ENCODE peak calls at places on chromosome 10, in seven cellular contexts. One of them, this sample, is unnamed.

GRCh38 chr10:15627617-15628196 is 92.0 kb downstream of the ITGA8 start:
- DNase-seq in caudate nucleus: no peak
- DNase-seq in adrenal gland: no peak
- DNase-seq in AG04450: no peak
- DNase-seq in CD4-positive, alpha-beta memory T cell: no peak
- DNase-seq in testis: no peak
- DNase-seq in lower lobe of right lung: no peak
- DNase-seq in this sample: no peak

GRCh38 chr10:1109795-1110673 is 53.8 kb downstream of the WDR37 start:
- DNase-seq in lower lobe of right lung: no peak
- DNase-seq in testis: peak
- DNase-seq in adrenal gland: peak
- DNase-seq in CD4-positive, alpha-beta memory T cell: peak
- DNase-seq in AG04450: peak
- DNase-seq in caudate nucleus: peak
- DNase-seq in this sample: peak

GRCh38 chr10:3222068-3222467 is 49.5 kb upstream of the PITRM1 start:
- DNase-seq in AG04450: no peak
- DNase-seq in CD4-positive, alpha-beta memory T cell: peak
- DNase-seq in caudate nucleus: no peak
- DNase-seq in testis: no peak
- DNase-seq in lower lobe of right lung: no peak
- DNase-seq in adrenal gland: no peak
- DNase-seq in this sample: no peak

GRCh38 chr10:132518572-132519381 is 18.8 kb upstream of the INPP5A start:
- DNase-seq in AG04450: no peak
- DNase-seq in lower lobe of right lung: peak
- DNase-seq in testis: peak
- DNase-seq in adrenal gland: peak
- DNase-seq in caudate nucleus: no peak
- DNase-seq in CD4-positive, alpha-beta memory T cell: no peak
- DNase-seq in this sample: no peak

GRCh38 chr10:32149257-32149955 is 93.2 kb upstream of the KIF5B start:
- DNase-seq in lower lobe of right lung: no peak
- DNase-seq in caudate nucleus: no peak
- DNase-seq in testis: no peak
- DNase-seq in AG04450: peak
- DNase-seq in adrenal gland: peak
- DNase-seq in CD4-positive, alpha-beta memory T cell: no peak
- DNase-seq in this sample: no peak

GRCh38 chr10:9792181-9792580 is 1225.5 kb upstream of the CELF2 start:
- DNase-seq in lower lobe of right lung: no peak
- DNase-seq in testis: no peak
- DNase-seq in caudate nucleus: no peak
- DNase-seq in adrenal gland: no peak
- DNase-seq in AG04450: no peak
- DNase-seq in CD4-positive, alpha-beta memory T cell: no peak
- DNase-seq in this sample: no peak

GRCh38 chr10:100510533-100511308 is 8.9 kb downstream of the SEC31B start:
- DNase-seq in caudate nucleus: no peak
- DNase-seq in lower lobe of right lung: no peak
- DNase-seq in adrenal gland: no peak
- DNase-seq in AG04450: no peak
- DNase-seq in CD4-positive, alpha-beta memory T cell: peak
- DNase-seq in testis: no peak
- DNase-seq in this sample: no peak

GRCh38 chr10:83476211-83476610 is 663.1 kb upstream of the GHITM start:
- DNase-seq in caudate nucleus: no peak
- DNase-seq in AG04450: no peak
- DNase-seq in adrenal gland: no peak
- DNase-seq in lower lobe of right lung: no peak
- DNase-seq in CD4-positive, alpha-beta memory T cell: no peak
- DNase-seq in testis: no peak
- DNase-seq in this sample: no peak

GRCh38 chr10:14377591-14377990 is 46.9 kb upstream of the FRMD4A start:
- DNase-seq in adrenal gland: no peak
- DNase-seq in lower lobe of right lung: no peak
- DNase-seq in CD4-positive, alpha-beta memory T cell: no peak
- DNase-seq in caudate nucleus: no peak
- DNase-seq in AG04450: no peak
- DNase-seq in testis: no peak
- DNase-seq in this sample: no peak

GRCh38 chr10:102504179-102504975 is 605 bp downstream of the SUFU start:
- DNase-seq in caudate nucleus: peak
- DNase-seq in CD4-positive, alpha-beta memory T cell: peak
- DNase-seq in AG04450: no peak
- DNase-seq in lower lobe of right lung: peak
- DNase-seq in adrenal gland: peak
- DNase-seq in testis: peak
- DNase-seq in this sample: peak

GRCh38 chr10:44413416-44413815 is 28.5 kb upstream of the CXCL12 start:
- DNase-seq in caudate nucleus: no peak
- DNase-seq in CD4-positive, alpha-beta memory T cell: no peak
- DNase-seq in testis: no peak
- DNase-seq in lower lobe of right lung: no peak
- DNase-seq in adrenal gland: no peak
- DNase-seq in AG04450: no peak
- DNase-seq in this sample: peak

GRCh38 chr10:15720635-15721310 is 1.1 kb upstream of the ITGA8 start:
- DNase-seq in CD4-positive, alpha-beta memory T cell: no peak
- DNase-seq in testis: no peak
- DNase-seq in AG04450: no peak
- DNase-seq in caudate nucleus: no peak
- DNase-seq in lower lobe of right lung: no peak
- DNase-seq in adrenal gland: no peak
- DNase-seq in this sample: no peak

GRCh38 chr10:17290226-17290625 is 62.2 kb downstream of the VIM start:
- DNase-seq in AG04450: no peak
- DNase-seq in adrenal gland: no peak
- DNase-seq in lower lobe of right lung: no peak
- DNase-seq in CD4-positive, alpha-beta memory T cell: peak
- DNase-seq in testis: no peak
- DNase-seq in caudate nucleus: no peak
- DNase-seq in this sample: peak

GRCh38 chr10:112397592-112397991 is 23.7 kb downstream of the ACSL5 start:
- DNase-seq in caudate nucleus: no peak
- DNase-seq in AG04450: no peak
- DNase-seq in testis: no peak
- DNase-seq in CD4-positive, alpha-beta memory T cell: no peak
- DNase-seq in adrenal gland: no peak
- DNase-seq in lower lobe of right lung: no peak
- DNase-seq in this sample: no peak

GRCh38 chr10:12869427-12869826 is 132.1 kb downstream of the CCDC3 start:
- DNase-seq in testis: no peak
- DNase-seq in adrenal gland: no peak
- DNase-seq in CD4-positive, alpha-beta memory T cell: no peak
- DNase-seq in caudate nucleus: no peak
- DNase-seq in lower lobe of right lung: no peak
- DNase-seq in AG04450: no peak
- DNase-seq in this sample: no peak

GRCh38 chr10:73877533-73878160 is 3.3 kb upstream of the CAMK2G start:
- DNase-seq in CD4-positive, alpha-beta memory T cell: no peak
- DNase-seq in caudate nucleus: no peak
- DNase-seq in AG04450: no peak
- DNase-seq in testis: no peak
- DNase-seq in lower lobe of right lung: no peak
- DNase-seq in adrenal gland: no peak
- DNase-seq in this sample: no peak

GRCh38 chr10:70578371-70578947 is 24.1 kb downstream of the PRF1 start:
- DNase-seq in testis: no peak
- DNase-seq in adrenal gland: no peak
- DNase-seq in caudate nucleus: no peak
- DNase-seq in lower lobe of right lung: no peak
- DNase-seq in AG04450: peak
- DNase-seq in CD4-positive, alpha-beta memory T cell: peak
- DNase-seq in this sample: peak

GRCh38 chr10:22634093-22634492 is 80.3 kb downstream of the PIP4K2A start:
- DNase-seq in CD4-positive, alpha-beta memory T cell: no peak
- DNase-seq in lower lobe of right lung: no peak
- DNase-seq in adrenal gland: no peak
- DNase-seq in AG04450: no peak
- DNase-seq in caudate nucleus: no peak
- DNase-seq in testis: no peak
- DNase-seq in this sample: no peak

GRCh38 chr10:59287587-59287986 is 74.8 kb downstream of the FAM13C start:
- DNase-seq in AG04450: no peak
- DNase-seq in CD4-positive, alpha-beta memory T cell: no peak
- DNase-seq in lower lobe of right lung: no peak
- DNase-seq in adrenal gland: no peak
- DNase-seq in testis: no peak
- DNase-seq in caudate nucleus: no peak
- DNase-seq in this sample: no peak

GRCh38 chr10:59283456-59284082 is 78.8 kb downstream of the FAM13C start:
- DNase-seq in caudate nucleus: no peak
- DNase-seq in testis: no peak
- DNase-seq in CD4-positive, alpha-beta memory T cell: no peak
- DNase-seq in adrenal gland: no peak
- DNase-seq in AG04450: no peak
- DNase-seq in lower lobe of right lung: no peak
- DNase-seq in this sample: no peak

GRCh38 chr10:59285073-59285472 is 77.3 kb downstream of the FAM13C start:
- DNase-seq in AG04450: no peak
- DNase-seq in CD4-positive, alpha-beta memory T cell: no peak
- DNase-seq in adrenal gland: no peak
- DNase-seq in caudate nucleus: no peak
- DNase-seq in lower lobe of right lung: no peak
- DNase-seq in testis: peak
- DNase-seq in this sample: no peak

GRCh38 chr10:59284111-59284975 is 78.0 kb downstream of the FAM13C start:
- DNase-seq in AG04450: no peak
- DNase-seq in caudate nucleus: no peak
- DNase-seq in testis: no peak
- DNase-seq in adrenal gland: no peak
- DNase-seq in CD4-positive, alpha-beta memory T cell: no peak
- DNase-seq in lower lobe of right lung: no peak
- DNase-seq in this sample: no peak

GRCh38 chr10:59285848-59286247 is 76.5 kb downstream of the FAM13C start:
- DNase-seq in caudate nucleus: no peak
- DNase-seq in lower lobe of right lung: no peak
- DNase-seq in CD4-positive, alpha-beta memory T cell: no peak
- DNase-seq in testis: no peak
- DNase-seq in AG04450: no peak
- DNase-seq in adrenal gland: no peak
- DNase-seq in this sample: no peak
- H3K27ac ChIP-seq in caudate nucleus: peak
- H3K27ac ChIP-seq in lower lobe of right lung: no peak
- H3K27ac ChIP-seq in CD4-positive, alpha-beta memory T cell: no peak
- H3K27ac ChIP-seq in testis: no peak
- H3K27ac ChIP-seq in AG04450: no peak
- H3K27ac ChIP-seq in adrenal gland: no peak
- H3K27ac ChIP-seq in this sample: no peak

GRCh38 chr10:34186740-34187139 is 628.4 kb downstream of the PARD3 start:
- DNase-seq in adrenal gland: no peak
- DNase-seq in AG04450: no peak
- DNase-seq in CD4-positive, alpha-beta memory T cell: no peak
- DNase-seq in lower lobe of right lung: no peak
- DNase-seq in caudate nucleus: no peak
- DNase-seq in testis: no peak
- DNase-seq in this sample: no peak
- H3K27ac ChIP-seq in adrenal gland: no peak
- H3K27ac ChIP-seq in AG04450: no peak
- H3K27ac ChIP-seq in CD4-positive, alpha-beta memory T cell: no peak
- H3K27ac ChIP-seq in lower lobe of right lung: peak
- H3K27ac ChIP-seq in caudate nucleus: no peak
- H3K27ac ChIP-seq in testis: no peak
- H3K27ac ChIP-seq in this sample: no peak

DNA sequence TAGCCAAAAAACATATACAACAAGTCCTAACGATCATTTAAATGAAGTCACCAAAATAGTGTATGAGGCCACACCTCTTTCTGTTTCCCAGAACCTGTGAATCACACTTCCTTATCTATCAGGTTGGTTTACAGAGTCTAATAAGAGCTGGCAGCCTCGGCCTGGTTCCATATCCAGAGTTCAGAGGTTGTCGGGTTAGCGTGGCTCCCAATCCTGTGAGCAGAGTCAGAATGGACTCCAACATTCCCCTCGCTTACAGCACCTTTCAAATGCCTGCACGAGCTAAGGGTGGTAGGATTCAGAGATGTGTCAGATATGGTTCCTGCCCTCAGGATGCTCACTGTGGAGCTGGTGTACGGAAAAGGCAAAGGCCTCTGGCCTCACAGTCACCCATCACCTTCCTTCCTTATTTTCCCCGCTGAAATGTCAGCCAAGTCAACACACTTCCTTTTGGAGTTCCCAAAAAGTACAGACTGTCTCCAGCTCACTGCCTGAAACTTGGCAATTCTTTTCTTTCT is 6.0 kb downstream of the IL15RA start:
- DNase-seq in CD4-positive, alpha-beta memory T cell: no peak
- DNase-seq in lower lobe of right lung: peak
- DNase-seq in adrenal gland: peak
- DNase-seq in AG04450: no peak
- DNase-seq in testis: no peak
- DNase-seq in caudate nucleus: no peak
- DNase-seq in this sample: no peak
- H3K27ac ChIP-seq in CD4-positive, alpha-beta memory T cell: peak
- H3K27ac ChIP-seq in lower lobe of right lung: peak
- H3K27ac ChIP-seq in adrenal gland: peak
- H3K27ac ChIP-seq in AG04450: no peak
- H3K27ac ChIP-seq in testis: no peak
- H3K27ac ChIP-seq in caudate nucleus: no peak
- H3K27ac ChIP-seq in this sample: no peak

GRCh38 chr10:113924664-113925063 is 70.2 kb downstream of the NHLRC2 start:
- DNase-seq in CD4-positive, alpha-beta memory T cell: no peak
- DNase-seq in adrenal gland: no peak
- DNase-seq in caudate nucleus: no peak
- DNase-seq in lower lobe of right lung: no peak
- DNase-seq in AG04450: no peak
- DNase-seq in testis: no peak
- DNase-seq in this sample: no peak
- H3K27ac ChIP-seq in CD4-positive, alpha-beta memory T cell: no peak
- H3K27ac ChIP-seq in adrenal gland: no peak
- H3K27ac ChIP-seq in caudate nucleus: no peak
- H3K27ac ChIP-seq in lower lobe of right lung: no peak
- H3K27ac ChIP-seq in AG04450: no peak
- H3K27ac ChIP-seq in testis: no peak
- H3K27ac ChIP-seq in this sample: no peak

GRCh38 chr10:90817173-90817889 is 40.5 kb downstream of the HTR7 start:
- DNase-seq in adrenal gland: no peak
- DNase-seq in AG04450: no peak
- DNase-seq in CD4-positive, alpha-beta memory T cell: no peak
- DNase-seq in lower lobe of right lung: no peak
- DNase-seq in caudate nucleus: no peak
- DNase-seq in testis: no peak
- DNase-seq in this sample: peak

GRCh38 chr10:90818736-90819135 is 39.1 kb downstream of the HTR7 start:
- DNase-seq in adrenal gland: no peak
- DNase-seq in AG04450: no peak
- DNase-seq in lower lobe of right lung: no peak
- DNase-seq in caudate nucleus: no peak
- DNase-seq in CD4-positive, alpha-beta memory T cell: no peak
- DNase-seq in testis: no peak
- DNase-seq in this sample: no peak

GRCh38 chr10:90813592-90814365 is 44.1 kb downstream of the HTR7 start:
- DNase-seq in CD4-positive, alpha-beta memory T cell: no peak
- DNase-seq in adrenal gland: no peak
- DNase-seq in lower lobe of right lung: no peak
- DNase-seq in AG04450: no peak
- DNase-seq in caudate nucleus: no peak
- DNase-seq in testis: no peak
- DNase-seq in this sample: no peak
- H3K27ac ChIP-seq in CD4-positive, alpha-beta memory T cell: no peak
- H3K27ac ChIP-seq in adrenal gland: no peak
- H3K27ac ChIP-seq in lower lobe of right lung: no peak
- H3K27ac ChIP-seq in AG04450: no peak
- H3K27ac ChIP-seq in caudate nucleus: no peak
- H3K27ac ChIP-seq in testis: no peak
- H3K27ac ChIP-seq in this sample: no peak

GRCh38 chr10:79097021-79097695 is 28.4 kb downstream of the ZMIZ1 start:
- DNase-seq in CD4-positive, alpha-beta memory T cell: no peak
- DNase-seq in AG04450: no peak
- DNase-seq in testis: no peak
- DNase-seq in adrenal gland: no peak
- DNase-seq in lower lobe of right lung: no peak
- DNase-seq in caudate nucleus: no peak
- DNase-seq in this sample: no peak
- H3K27ac ChIP-seq in CD4-positive, alpha-beta memory T cell: no peak
- H3K27ac ChIP-seq in AG04450: peak
- H3K27ac ChIP-seq in testis: no peak
- H3K27ac ChIP-seq in adrenal gland: peak
- H3K27ac ChIP-seq in lower lobe of right lung: no peak
- H3K27ac ChIP-seq in caudate nucleus: no peak
- H3K27ac ChIP-seq in this sample: peak

This sample was measured in cardiac muscle cell.